ENCODE peak calls at places on chromosome 9, in five cellular contexts. One of them, this sample, is unnamed.

GRCh38 chr9:119221281-119221680 is 148.0 kb downstream of the BRINP1 start:
- DNase-seq in OCI-M1: no peak
- DNase-seq in ovary: no peak
- DNase-seq in naive B cell: no peak
- DNase-seq in globus pallidus: no peak
- DNase-seq in this sample: no peak

GRCh38 chr9:113998529-113999255 is 79.4 kb downstream of the AMBP start:
- DNase-seq in naive B cell: no peak
- DNase-seq in OCI-M1: no peak
- DNase-seq in globus pallidus: no peak
- DNase-seq in ovary: peak
- DNase-seq in this sample: no peak

GRCh38 chr9:112555844-112556482 is 69.3 kb downstream of the KIAA1958 start:
- DNase-seq in ovary: no peak
- DNase-seq in OCI-M1: no peak
- DNase-seq in naive B cell: no peak
- DNase-seq in globus pallidus: no peak
- DNase-seq in this sample: no peak

GRCh38 chr9:93960221-93960970 is 5.2 kb upstream of the BARX1 start:
- DNase-seq in globus pallidus: no peak
- DNase-seq in naive B cell: no peak
- DNase-seq in ovary: no peak
- DNase-seq in OCI-M1: no peak
- DNase-seq in this sample: no peak

GRCh38 chr9:88537743-88538055 is 2.7 kb downstream of the NXNL2 start:
- DNase-seq in OCI-M1: peak
- DNase-seq in ovary: peak
- DNase-seq in naive B cell: no peak
- DNase-seq in globus pallidus: peak
- DNase-seq in this sample: no peak

GRCh38 chr9:14400658-14400995 is 86.7 kb upstream of the NFIB start:
- DNase-seq in naive B cell: no peak
- DNase-seq in ovary: peak
- DNase-seq in globus pallidus: peak
- DNase-seq in OCI-M1: peak
- DNase-seq in this sample: peak

GRCh38 chr9:134382733-134383132 is 56.5 kb downstream of the RXRA start:
- DNase-seq in OCI-M1: no peak
- DNase-seq in naive B cell: no peak
- DNase-seq in globus pallidus: no peak
- DNase-seq in ovary: no peak
- DNase-seq in this sample: no peak

GRCh38 chr9:88922091-88922490 is 69.2 kb upstream of the S1PR3 start:
- DNase-seq in globus pallidus: no peak
- DNase-seq in ovary: no peak
- DNase-seq in OCI-M1: no peak
- DNase-seq in naive B cell: peak
- DNase-seq in this sample: no peak

GRCh38 chr9:116641292-116642059 is 45.6 kb upstream of the TRIM32 start:
- DNase-seq in OCI-M1: peak
- DNase-seq in globus pallidus: no peak
- DNase-seq in ovary: no peak
- DNase-seq in naive B cell: no peak
- DNase-seq in this sample: no peak

GRCh38 chr9:76020654-76021053 is 130.2 kb downstream of the PCSK5 start:
- DNase-seq in ovary: no peak
- DNase-seq in globus pallidus: no peak
- DNase-seq in OCI-M1: no peak
- DNase-seq in naive B cell: no peak
- DNase-seq in this sample: no peak

GRCh38 chr9:12368569-12368968 is 324.6 kb upstream of the TYRP1 start:
- DNase-seq in ovary: no peak
- DNase-seq in globus pallidus: no peak
- DNase-seq in naive B cell: no peak
- DNase-seq in OCI-M1: peak
- DNase-seq in this sample: no peak

GRCh38 chr9:102514541-102514940 is 480.6 kb upstream of the CYLC2 start:
- DNase-seq in OCI-M1: no peak
- DNase-seq in globus pallidus: no peak
- DNase-seq in ovary: no peak
- DNase-seq in naive B cell: no peak
- DNase-seq in this sample: no peak

GRCh38 chr9:33189331-33189731 is 22.2 kb upstream of the B4GALT1 start:
- DNase-seq in OCI-M1: no peak
- DNase-seq in ovary: no peak
- DNase-seq in globus pallidus: no peak
- DNase-seq in naive B cell: no peak
- DNase-seq in this sample: no peak

This sample was measured in erythroblast.